ENCODE peak calls at places on chromosomes 5 and 9, in five cellular contexts. D is A549, P is GM12878, E is GM12891, F is GM12892. L is an unnamed sample.

GRCh38 chr9:90805006-90805993 is 3.7 kb downstream of the SYK start:
- DNase-seq in F (no peak), D (no peak), E (no peak), P (no peak), L (no peak)

GRCh38 chr9:100425758-100426157 is 1.2 kb upstream of the MSANTD3 start:
- DNase-seq in D (no peak), P (no peak), F (no peak), E (no peak), L (no peak)

GRCh38 chr9:11933926-11934325 is 759.3 kb upstream of the TYRP1 start:
- DNase-seq in F (no peak), D (no peak), P (no peak), E (no peak), L (peak)

GRCh38 chr9:19030899-19031298 is 2.1 kb downstream of the SAXO1 start:
- DNase-seq in D (no peak), P (no peak), F (no peak), E (no peak), L (no peak)

GRCh38 chr9:85377751-85378289 is 363.9 kb downstream of the AGTPBP1 start:
- DNase-seq in F (no peak), P (no peak), E (no peak), D (no peak), L (peak)

GRCh38 chr9:89814340-89815040 is 209.7 kb downstream of the GADD45G start:
- DNase-seq in D (no peak), F (no peak), P (no peak), E (no peak), L (no peak)

GRCh38 chr9:13013976-13014375 is 239.2 kb downstream of the LURAP1L start:
- DNase-seq in D (no peak), E (no peak), P (no peak), F (no peak), L (no peak)

GRCh38 chr5:73274870-73275756 is 102.1 kb downstream of the TMEM174 start:
- DNase-seq in D (no peak), E (no peak), P (no peak), F (no peak), L (no peak)

GRCh38 chr5:54212331-54212730 is 98.0 kb downstream of the ARL15 start:
- DNase-seq in P (no peak), F (no peak), E (no peak), D (no peak), L (no peak)

GRCh38 chr9:109302606-109303005 is 18.3 kb downstream of the EPB41L4B start:
- DNase-seq in D (no peak), P (no peak), E (no peak), F (no peak), L (no peak)

GRCh38 chr9:109403766-109404320 is 83.0 kb upstream of the EPB41L4B start:
- DNase-seq in P (no peak), E (no peak), D (no peak), F (no peak), L (peak)

GRCh38 chr5:59832577-59833301 is 60.8 kb downstream of the PDE4D start:
- DNase-seq in F (no peak), D (no peak), E (no peak), P (no peak), L (no peak)

GRCh38 chr9:121138973-121139372 is 62.7 kb downstream of the RAB14 start:
- DNase-seq in P (no peak), D (no peak), E (no peak), F (no peak), L (no peak)

GRCh38 chr9:117616436-117616835 is 87.8 kb upstream of the TLR4 start:
- DNase-seq in E (no peak), D (no peak), P (no peak), F (no peak), L (no peak)

GRCh38 chr9:90343360-90343759 is 299.3 kb downstream of the DIRAS2 start:
- DNase-seq in F (no peak), D (no peak), E (no peak), P (no peak), L (peak)

GRCh38 chr5:82513739-82514138 is 235.6 kb upstream of the RPS23 start:
- DNase-seq in E (no peak), F (no peak), P (no peak), D (no peak), L (no peak)

GRCh38 chr9:89642789-89643188 is 38.0 kb downstream of the GADD45G start:
- DNase-seq in E (no peak), D (no peak), P (no peak), F (no peak), L (no peak)

GRCh38 chr5:58071566-58071965 is 388.3 kb downstream of the PLK2 start:
- DNase-seq in D (no peak), F (no peak), P (no peak), E (no peak), L (no peak)

GRCh38 chr5:83988293-83988685 is 267.6 kb upstream of the HAPLN1 start:
- DNase-seq in P (no peak), D (no peak), F (no peak), E (no peak), L (no peak)

GRCh38 chr5:131214828-131215227 is 44.1 kb downstream of the LYRM7 start:
- DNase-seq in P (no peak), E (no peak), F (no peak), D (no peak), L (no peak)
- TF ChIP-seq POLR2A in P (no peak), E (no peak), F (no peak), D (no peak), L (no peak)

DNA sequence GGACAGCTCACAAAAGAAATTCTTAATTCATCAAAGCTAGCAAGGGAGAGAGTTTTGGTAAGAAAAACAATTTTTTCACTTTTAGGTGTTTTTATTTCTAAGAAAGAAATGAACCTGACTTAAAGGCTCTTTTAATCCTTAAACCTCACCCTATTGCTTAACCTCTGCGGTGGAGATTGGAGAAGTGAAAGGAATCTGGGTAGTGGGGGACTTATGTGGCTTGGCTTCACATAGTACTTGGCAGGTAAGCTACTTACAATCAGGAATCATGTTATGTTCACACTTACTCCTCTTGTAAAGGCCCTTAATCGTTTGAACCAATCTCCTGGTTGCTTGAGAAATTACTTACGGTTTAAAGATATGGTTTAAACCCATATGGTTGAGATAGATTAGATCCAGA is 104.8 kb downstream of the ISOC1 start:
- DNase-seq in D (no peak), P (no peak), E (no peak), F (no peak), L (peak)
- TF ChIP-seq POLR2A in D (no peak), P (no peak), E (no peak), F (no peak), L (no peak)

DNA sequence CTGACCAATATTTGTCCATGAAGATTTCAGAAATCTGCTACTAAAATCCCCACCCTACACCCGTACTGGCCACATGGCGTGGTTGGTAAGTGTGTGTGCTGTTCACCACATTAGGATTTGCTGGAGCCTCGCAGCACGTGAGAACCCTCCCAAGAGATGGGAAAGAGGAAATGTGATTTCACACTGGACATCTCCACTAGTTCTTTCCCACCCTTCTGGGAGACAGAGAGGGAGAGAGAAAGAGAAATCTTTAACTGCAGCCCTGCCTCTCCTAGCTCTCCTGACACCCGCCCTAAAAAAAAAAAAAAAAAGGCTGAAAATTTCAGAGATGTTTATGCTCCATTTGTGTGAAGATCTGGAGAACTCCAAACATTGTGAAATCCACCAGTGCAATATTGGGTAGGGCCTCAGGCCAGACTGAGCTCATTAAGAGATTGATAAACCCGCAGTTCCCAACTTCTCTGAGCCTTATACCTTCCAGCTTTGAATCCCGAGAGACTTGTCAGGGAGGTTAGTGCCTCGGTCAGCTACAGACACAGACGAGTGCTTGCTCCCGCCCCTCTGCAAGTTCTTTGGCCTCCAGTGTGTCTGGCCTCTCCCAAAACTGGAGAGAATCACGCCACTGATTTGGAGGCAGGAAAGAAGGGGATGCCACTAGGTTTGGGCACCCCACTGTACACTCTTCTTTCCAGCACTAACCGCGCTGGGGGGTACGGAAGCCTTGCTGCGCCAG is 1.9 kb downstream of the SPRY4 start:
- DNase-seq in D (no peak), P (no peak), E (no peak), F (no peak), L (peak)
- TF ChIP-seq POLR2A in D (no peak), P (no peak), E (no peak), F (no peak), L (no peak)

DNA sequence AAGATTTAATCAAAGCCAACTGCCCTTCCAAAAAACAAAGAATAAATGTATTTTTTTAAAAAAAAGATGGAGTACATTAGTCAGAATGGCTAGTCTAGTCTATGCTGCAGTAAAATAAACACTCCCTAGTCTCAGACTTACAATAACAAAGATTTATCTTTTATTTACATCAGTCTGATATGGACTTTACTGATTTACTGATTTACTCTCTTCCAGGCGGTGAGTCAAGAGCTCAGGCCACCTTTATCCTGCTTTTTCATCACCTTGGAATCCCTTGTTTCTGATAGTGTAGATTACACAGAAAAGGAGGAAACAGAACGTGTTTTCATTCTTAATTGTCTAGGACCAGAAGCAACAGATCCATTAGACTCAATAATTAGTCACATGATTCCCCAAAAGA is 290.1 kb upstream of the TRPC7 start:
- DNase-seq in D (peak), F (no peak), P (no peak), E (no peak), L (no peak)
- TF ChIP-seq POLR2A in D (no peak), F (no peak), P (no peak), E (no peak), L (no peak)

GRCh38 chr5:151027961-151028479 is 7.6 kb downstream of the GPX3 start:
- DNase-seq in F (no peak), E (no peak), D (no peak), P (no peak), L (no peak)
- TF ChIP-seq POLR2A in F (peak), E (peak), D (no peak), P (peak), L (no peak)

GRCh38 chr5:125194901-125195300 is 448.5 kb upstream of the ZNF608 start:
- DNase-seq in E (no peak), P (no peak), D (no peak), F (no peak), L (no peak)
- TF ChIP-seq POLR2A in E (no peak), P (no peak), D (no peak), F (no peak), L (no peak)

DNA sequence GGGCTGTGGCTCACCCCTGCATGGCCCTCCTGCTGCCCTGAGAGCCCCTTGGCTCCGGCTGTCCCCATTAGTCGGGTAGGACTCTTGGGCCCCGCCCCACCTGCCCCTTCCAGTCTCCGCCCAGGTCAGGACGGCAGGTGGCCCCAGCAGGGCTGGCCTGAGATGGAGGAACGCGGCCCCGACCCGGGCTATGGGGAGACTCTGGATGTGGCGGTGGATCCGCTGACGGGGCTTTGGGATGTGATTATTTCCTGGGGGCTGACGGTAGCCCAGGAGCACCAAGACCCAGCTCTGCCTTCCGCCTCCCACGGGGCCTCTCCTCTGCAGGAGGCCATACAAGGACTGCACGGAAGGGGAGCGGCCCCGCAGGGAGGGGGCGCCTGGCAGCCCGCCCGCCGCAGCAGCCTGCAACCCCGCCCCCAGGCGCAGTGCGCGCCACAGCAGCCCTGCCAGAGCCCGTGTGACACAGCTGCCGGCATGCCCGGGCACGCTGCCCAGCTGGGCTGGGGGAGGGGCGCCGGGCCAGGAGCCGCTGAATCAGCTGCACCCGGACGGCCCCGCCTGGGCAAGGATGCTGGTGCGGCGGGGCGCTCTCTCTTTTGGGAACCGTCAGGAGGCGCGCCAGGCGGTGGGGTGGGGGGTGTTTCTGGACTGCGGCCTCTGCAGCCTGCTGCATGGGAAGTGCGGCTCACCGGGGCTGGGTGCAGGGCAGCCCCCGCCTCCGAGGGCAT is 9.2 kb downstream of the TMEM250 start:
- DNase-seq in F (peak), P (peak), E (peak), D (peak), L (peak)
- TF ChIP-seq POLR2A in F (peak), P (no peak), E (no peak), D (peak), L (no peak)

DNA sequence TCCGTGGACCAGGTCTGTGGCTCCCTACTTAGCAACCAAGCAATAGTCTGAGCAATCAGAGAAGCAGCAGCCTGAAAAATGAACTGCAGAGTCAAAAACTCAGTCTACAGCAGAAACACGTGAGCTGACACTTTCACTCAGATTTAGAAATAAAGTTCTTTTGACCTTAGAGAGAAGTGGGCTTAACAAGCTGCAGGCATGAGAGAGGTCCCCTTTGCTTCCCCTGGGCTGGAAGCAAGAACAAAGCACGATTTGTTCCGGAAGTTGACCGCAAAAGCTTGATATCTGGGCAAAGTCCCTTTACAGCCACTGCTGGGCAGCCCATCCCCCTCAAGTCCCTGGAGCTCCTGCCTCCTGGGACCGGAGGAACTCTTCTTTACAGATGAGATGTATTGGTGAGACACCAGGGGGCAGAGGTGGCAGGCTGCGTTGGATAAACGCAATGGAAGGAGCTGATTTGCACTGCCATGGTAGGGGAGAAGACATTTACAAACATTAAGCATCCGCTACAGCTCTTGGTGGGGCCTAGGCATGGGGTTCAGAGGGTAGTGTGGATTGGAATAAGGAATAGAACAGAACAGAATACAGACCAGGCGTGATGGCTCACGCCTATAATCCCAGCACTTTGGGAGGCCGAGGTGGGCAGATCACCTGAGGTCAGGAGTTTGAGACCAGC is 5.8 kb upstream of the SOWAHA start:
- DNase-seq in E (no peak), F (no peak), P (peak), D (peak), L (peak)
- TF ChIP-seq POLR2A in E (no peak), F (no peak), P (no peak), D (no peak), L (no peak)

L was measured in NB4.